ENCODE peak calls at places on chromosomes 6 and 20, in four cellular contexts. D, G, U and V are unnamed samples.
A peak's percentile ranks its signal among the peaks of the same experiment; 100 is the strongest.

GRCh38 chr6:146429831-146430230 is 113.8 kb upstream of the RAB32 start:
- DNase-seq in U (no peak), D (no peak), G (no peak), V (no peak)

GRCh38 chr6:80531676-80532619 is 425.5 kb downstream of the BCKDHB start:
- DNase-seq in G (no peak), D (no peak), U (no peak), V (peak; percentile 61)

GRCh38 chr6:7732219-7732618 is 6.3 kb downstream of the BMP6 start:
- DNase-seq in U (peak; percentile 14), G (no peak), D (no peak), V (no peak)

GRCh38 chr20:46230811-46231282 is 77.5 kb downstream of the CDH22 start:
- DNase-seq in D (no peak), G (no peak), U (peak; percentile 45), V (peak; percentile 13)

GRCh38 chr6:14804444-14805210 is 441.2 kb upstream of the JARID2 start:
- DNase-seq in G (peak; percentile 76), U (peak; percentile 67), D (no peak), V (peak; percentile 93)

GRCh38 chr6:82953871-82954270 is 111.8 kb downstream of the UBE3D start:
- DNase-seq in G (no peak), U (peak; percentile 20), D (no peak), V (no peak)

GRCh38 chr6:166258854-166259276 is 49.3 kb downstream of the PRR18 start:
- DNase-seq in G (no peak), U (no peak), D (no peak), V (no peak)

GRCh38 chr6:124962617-124963415 is 579 bp downstream of the RNF217 start:
- DNase-seq in G (peak; percentile 77), U (peak; percentile 65), D (no peak), V (peak; percentile 46)

GRCh38 chr20:57723816-57724215 is 14.0 kb upstream of the PMEPA1 start:
- DNase-seq in U (no peak), D (no peak), G (no peak), V (no peak)

GRCh38 chr6:107217248-107217647 is 101.9 kb upstream of the BEND3 start:
- DNase-seq in D (no peak), G (no peak), U (no peak), V (no peak)

GRCh38 chr6:149336529-149336928 is 19.0 kb downstream of the TAB2 start:
- DNase-seq in G (no peak), U (peak; percentile 39), D (peak; percentile 22), V (no peak)

GRCh38 chr6:106547961-106548453 is 81.3 kb downstream of the RTN4IP1 start:
- DNase-seq in D (peak; percentile 55), G (no peak), U (no peak), V (peak; percentile 22)

GRCh38 chr6:158283304-158284005 is 28.8 kb upstream of the TULP4 start:
- DNase-seq in G (no peak), U (peak; percentile 42), D (no peak), V (peak; percentile 25)

GRCh38 chr6:49430866-49431265 is 32.2 kb downstream of the MMUT start:
- DNase-seq in D (no peak), U (no peak), G (no peak), V (no peak)

GRCh38 chr6:26103141-26103769 is 16.0 kb downstream of the HFE start:
- DNase-seq in U (peak; percentile 69), D (no peak), G (no peak), V (peak; percentile 53)

GRCh38 chr6:36743032-36743431 is 45.4 kb downstream of the RAB44 start:
- DNase-seq in D (no peak), G (no peak), U (no peak), V (no peak)

GRCh38 chr6:140050232-140050995 is 676.0 kb upstream of the CITED2 start:
- DNase-seq in D (no peak), G (no peak), U (peak; percentile 76), V (peak; percentile 50)

GRCh38 chr6:39821014-39821738 is 29.0 kb downstream of the DAAM2 start:
- DNase-seq in U (peak; percentile 54), G (no peak), D (no peak), V (peak; percentile 61)

GRCh38 chr20:61746147-61746646 is 319.5 kb downstream of the TAF4 start:
- DNase-seq in G (no peak), D (no peak), U (no peak), V (no peak)

GRCh38 chr6:110618591-110619267 is 142.3 kb upstream of the SLC22A16 start:
- DNase-seq in D (no peak), G (no peak), U (no peak), V (no peak)

GRCh38 chr6:122268394-122268793 is 131.1 kb upstream of the HSF2 start:
- DNase-seq in U (no peak), G (no peak), D (no peak), V (no peak)

GRCh38 chr6:140731741-140732140 is 1357.3 kb upstream of the CITED2 start:
- DNase-seq in D (no peak), G (no peak), U (no peak), V (no peak)

GRCh38 chr20:37841389-37841788 is 61.5 kb upstream of the VSTM2L start:
- DNase-seq in U (no peak), D (no peak), G (no peak), V (no peak)

GRCh38 chr20:61582196-61582923 is 330.3 kb downstream of the CDH4 start:
- DNase-seq in G (no peak), D (no peak), U (no peak), V (no peak)

GRCh38 chr6:136086686-136087085 is 163.4 kb downstream of the MTFR2 start:
- DNase-seq in U (no peak), G (no peak), D (no peak), V (no peak)

GRCh38 chr6:30007132-30007764 is 53.8 kb upstream of the POLR1H start:
- DNase-seq in U (no peak), G (no peak), D (no peak), V (no peak)

GRCh38 chr6:89597988-89598387 is 40.6 kb downstream of the LYRM2 start:
- DNase-seq in G (no peak), D (peak; percentile 7), U (peak; percentile 37), V (peak; percentile 35)

DNA sequence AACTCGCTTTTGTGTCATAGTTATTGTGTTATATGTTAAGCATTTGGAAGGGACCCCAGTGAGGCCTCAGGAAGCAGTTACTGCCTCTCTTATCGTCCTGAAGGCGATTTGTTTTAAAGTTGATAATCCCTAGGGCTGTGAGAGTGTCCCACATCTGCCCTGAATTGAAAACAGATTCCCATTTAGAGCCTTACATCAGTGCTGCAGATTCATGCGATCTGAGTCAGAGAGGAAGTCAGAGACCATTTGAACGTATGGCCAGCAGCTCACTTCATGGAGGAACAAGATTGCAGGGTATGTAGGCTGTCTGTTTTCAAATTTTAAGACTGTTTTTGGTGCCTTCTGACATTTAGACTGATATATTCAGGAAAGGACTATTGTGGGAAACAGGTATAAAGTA is 70.6 kb upstream of the SASH1 start:
- DNase-seq in D (peak; percentile 96), G (no peak), U (peak; percentile 94), V (peak; percentile 97)
- H3K4me3 ChIP-seq in D (peak overlapping the region; percentile 38), G (peak overlapping the region; percentile 61), U (peak overlapping the region; percentile 80), V (peak overlapping the region; percentile 71)

GRCh38 chr20:19211252-19211651 is 1.2 kb upstream of the SLC24A3 start:
- DNase-seq in G (no peak), U (no peak), D (no peak), V (no peak)

GRCh38 chr20:19213946-19214490 is 1.6 kb downstream of the SLC24A3 start:
- DNase-seq in U (no peak), D (no peak), G (no peak), V (no peak)

GRCh38 chr20:19211661-19212523 is 550 bp upstream of the SLC24A3 start:
- DNase-seq in D (no peak), G (no peak), U (peak; percentile 17), V (no peak)

GRCh38 chr20:19210426-19211155 is 1.9 kb upstream of the SLC24A3 start:
- DNase-seq in D (no peak), U (peak; percentile 45), G (no peak), V (peak; percentile 76)

DNA sequence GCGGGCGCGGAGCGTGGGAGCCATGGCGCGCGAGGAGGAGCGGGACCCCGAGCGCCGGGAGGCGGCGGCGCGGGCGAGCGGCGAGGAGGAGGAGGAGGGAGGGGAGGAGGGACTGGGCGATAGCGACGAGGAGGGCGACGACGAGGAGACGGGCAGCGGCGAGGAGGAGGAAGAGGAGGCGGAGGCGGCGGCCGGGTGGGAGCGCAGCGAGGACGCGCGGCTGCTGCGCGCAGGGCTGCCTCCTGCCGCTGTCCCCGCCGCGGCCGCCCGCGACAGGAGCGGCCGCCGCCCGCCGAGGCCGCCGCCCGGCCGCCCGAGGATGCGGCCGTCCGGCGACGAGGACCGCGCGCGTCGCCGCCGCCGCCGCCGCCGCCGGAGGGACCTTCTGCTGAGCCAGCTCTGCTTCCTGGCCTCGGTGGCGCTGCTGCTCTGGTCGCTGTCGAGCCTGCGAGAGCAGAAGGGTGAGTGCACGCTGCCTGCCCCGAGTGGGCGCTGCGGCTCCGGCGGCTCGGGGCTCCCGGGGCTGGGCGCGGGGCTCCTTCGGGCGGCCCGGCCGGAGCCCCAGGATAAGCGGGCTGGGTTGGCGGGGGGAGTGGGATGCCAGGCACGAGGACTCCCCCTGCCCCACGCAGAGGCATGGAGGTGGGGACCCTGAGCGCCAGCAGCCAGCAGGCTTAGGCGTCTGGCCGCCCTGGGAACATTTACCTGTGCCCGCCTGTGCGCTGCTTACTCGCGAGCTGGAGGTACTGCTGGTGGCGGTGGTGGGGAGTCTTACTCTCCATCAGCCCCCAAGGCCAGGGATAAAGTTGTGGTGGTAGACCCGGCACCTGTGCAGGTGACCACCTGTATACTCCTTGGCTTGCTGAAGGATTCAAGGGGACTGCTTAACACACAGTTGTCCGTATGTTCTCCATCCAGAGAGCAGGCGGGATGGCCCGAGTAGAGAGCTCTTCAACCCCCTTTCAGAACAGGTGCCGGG is at the start of gene SLC24A3:
- DNase-seq in U (peak; percentile 56), D (no peak), G (no peak), V (peak; percentile 31)
- H3K4me3 ChIP-seq in U (no peak within 1 kb of the TSS), D (no peak within 1 kb of the TSS), G (peak within 1 kb of the TSS; percentile 76), V (peak within 1 kb of the TSS; percentile 33)

GRCh38 chr6:2840794-2841061 is 935 bp downstream of the SERPINB1 start:
- DNase-seq in D (no peak), U (no peak), G (no peak), V (no peak)
- H3K4me3 ChIP-seq in D (peak overlapping the region; percentile 41), U (peak overlapping the region; percentile 73), G (peak overlapping the region; percentile 81), V (peak overlapping the region; percentile 68)

GRCh38 chr6:28089054-28089453 is 8.7 kb downstream of the ZNF165 start:
- DNase-seq in G (no peak), D (no peak), U (no peak), V (no peak)

DNA sequence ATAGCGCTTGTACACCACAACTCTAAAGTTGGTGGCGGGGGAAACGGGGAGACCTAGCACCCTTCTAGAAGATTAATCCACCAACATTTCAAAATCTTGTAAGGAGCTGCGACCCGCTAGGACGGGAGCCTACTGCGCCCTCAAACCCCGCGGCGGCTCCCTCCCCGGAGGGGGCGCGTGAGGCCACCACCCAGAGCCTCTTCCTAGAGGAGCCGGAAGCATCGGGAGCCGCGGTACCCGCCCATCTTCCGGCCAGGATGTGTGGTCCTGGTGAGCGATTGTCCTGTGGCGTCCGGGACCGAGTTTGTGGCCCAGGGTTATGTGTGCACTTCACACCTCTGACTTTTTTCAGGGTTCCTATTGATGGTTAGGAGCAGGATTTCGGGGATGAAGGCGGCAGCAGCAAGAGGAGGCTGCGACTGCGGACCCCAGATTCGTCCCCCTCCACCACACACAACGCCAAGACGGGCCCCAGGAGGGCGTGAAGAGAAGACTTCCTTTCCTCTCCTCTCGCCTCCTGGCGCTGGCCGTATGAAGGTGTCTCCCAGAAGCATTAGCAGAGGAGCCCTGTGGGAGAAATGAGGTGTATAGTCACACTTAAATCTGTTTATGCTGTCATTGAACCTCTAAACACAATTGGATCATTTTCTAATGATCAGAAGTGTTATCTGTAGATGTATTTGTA is 10.7 kb downstream of the ZNF165 start:
- DNase-seq in D (no peak), U (peak; percentile 48), G (no peak), V (no peak)
- H3K4me3 ChIP-seq in D (peak overlapping the region; percentile 11), U (peak overlapping the region; percentile 70), G (peak overlapping the region; percentile 60), V (peak overlapping the region; percentile 51)

GRCh38 chr20:20303742-20304141 is 64.2 kb upstream of the INSM1 start:
- DNase-seq in D (no peak), G (no peak), U (no peak), V (no peak)
- H3K4me3 ChIP-seq in D (no peak overlapping the region), G (no peak overlapping the region), U (no peak overlapping the region), V (no peak overlapping the region)